ENCODE peak calls at places on chromosomes 2 and 18, in six cellular contexts. Y, E, J, M, K and W are unnamed samples.

GRCh38 chr2:86616502-86616901 is 7.2 kb downstream of the RNF103 start:
- DNase-seq in K (no peak), Y (no peak), M (no peak), E (no peak), J (no peak), W (no peak)

GRCh38 chr2:219440388-219441256 is 6.0 kb downstream of the SPEG start:
- DNase-seq in E (no peak), J (no peak), K (peak; percentile 36), Y (no peak), M (no peak), W (peak; percentile 35)

GRCh38 chr2:151760139-151760650 is 25.9 kb upstream of the NEB start:
- DNase-seq in J (no peak), Y (no peak), K (peak; percentile 53), E (no peak), M (no peak), W (no peak)

GRCh38 chr2:79393806-79394484 is 118.9 kb upstream of the CTNNA2 start:
- DNase-seq in E (no peak), M (no peak), J (no peak), Y (no peak), K (peak; percentile 4), W (no peak)

GRCh38 chr2:105775809-105776559 is 31.3 kb downstream of the NCK2 start:
- DNase-seq in K (no peak), E (no peak), Y (no peak), M (no peak), J (no peak), W (no peak)

GRCh38 chr2:64978514-64979268 is 10.5 kb upstream of the SLC1A4 start:
- DNase-seq in E (no peak), M (no peak), J (peak; percentile 41), Y (no peak), K (peak; percentile 68), W (no peak)

GRCh38 chr18:56021136-56021813 is 433.3 kb upstream of the TCF4 start:
- DNase-seq in E (no peak), M (no peak), J (no peak), Y (no peak), K (no peak), W (no peak)

GRCh38 chr2:240997141-240997855 is 1.1 kb upstream of the SNED1 start:
- DNase-seq in Y (no peak), J (no peak), M (peak; percentile 33), E (peak; percentile 21), K (no peak), W (no peak)

GRCh38 chr2:60331106-60331809 is 222.2 kb downstream of the BCL11A start:
- DNase-seq in E (no peak), Y (no peak), K (no peak), J (no peak), M (no peak), W (peak; percentile 40)

DNA sequence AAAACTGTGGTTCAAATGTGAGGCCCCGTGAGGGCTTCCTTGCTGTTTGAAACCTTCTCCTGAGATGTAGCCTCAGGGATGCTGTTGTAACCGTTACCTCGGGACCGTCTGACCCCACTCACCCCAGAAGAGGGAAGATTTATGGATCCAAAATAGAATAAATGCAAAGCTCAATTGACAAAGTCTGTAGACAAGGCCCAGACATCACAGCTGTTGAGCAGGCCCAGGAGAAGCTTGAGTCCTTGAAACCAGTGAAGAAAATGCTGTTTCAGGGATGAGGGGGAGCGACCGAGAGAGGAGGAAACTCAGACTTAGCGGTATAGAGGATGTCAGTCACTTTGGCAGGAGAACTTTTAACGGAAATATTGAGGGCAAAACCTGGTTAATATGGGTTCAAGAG is 76.8 kb upstream of the RBM44 start:
- DNase-seq in M (no peak), E (peak; percentile 10), Y (no peak), J (no peak), K (no peak), W (no peak)
- H3K27ac ChIP-seq in M (no peak overlapping the region), E (no peak overlapping the region), Y (peak overlapping the region; percentile 3), J (no peak overlapping the region), K (peak overlapping the region; percentile 95), W (no peak overlapping the region)

GRCh38 chr2:11678306-11678960 is 8.4 kb upstream of the NTSR2 start:
- DNase-seq in E (no peak), J (no peak), K (no peak), Y (no peak), M (no peak), W (no peak)

GRCh38 chr2:11679491-11680130 is 9.6 kb upstream of the NTSR2 start:
- DNase-seq in Y (no peak), M (no peak), K (no peak), J (no peak), E (no peak), W (no peak)

GRCh38 chr2:11677146-11678055 is 7.4 kb upstream of the NTSR2 start:
- DNase-seq in J (no peak), K (no peak), E (no peak), M (no peak), Y (no peak), W (no peak)

GRCh38 chr2:11680181-11680900 is 10.3 kb upstream of the NTSR2 start:
- DNase-seq in E (no peak), Y (no peak), J (no peak), K (no peak), M (peak; percentile 44), W (no peak)

DNA sequence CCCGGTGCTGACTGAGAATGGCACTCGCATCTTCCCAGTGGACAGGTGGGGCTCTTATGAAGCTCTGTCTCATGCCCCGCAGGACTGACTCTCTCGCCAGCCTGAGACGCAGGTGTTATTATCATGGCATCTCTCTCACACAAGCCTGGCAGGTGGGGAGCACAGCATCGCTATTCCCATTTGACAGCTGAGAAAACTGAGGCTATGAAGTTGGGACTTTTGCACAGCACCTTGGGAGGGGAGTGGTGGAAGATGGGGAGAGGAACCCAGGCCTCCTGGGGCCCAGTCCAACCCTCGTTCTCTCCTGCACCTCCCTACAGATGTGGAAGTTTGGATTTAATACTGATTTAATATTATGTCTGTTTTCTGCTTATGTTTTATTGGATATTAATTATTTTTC is 9.0 kb upstream of the NTSR2 start:
- DNase-seq in J (peak; percentile 30), M (no peak), K (no peak), Y (no peak), E (no peak), W (no peak)
- H3K4me1 ChIP-seq in J (peaks cover 4% of the 10 kb centered on the region), M (peaks cover 31% of the 10 kb centered on the region), K (peaks cover 6% of the 10 kb centered on the region), Y (peaks cover 5% of the 10 kb centered on the region), E (no peaks in the 10 kb centered on the region), W (no peaks in the 10 kb centered on the region)

DNA sequence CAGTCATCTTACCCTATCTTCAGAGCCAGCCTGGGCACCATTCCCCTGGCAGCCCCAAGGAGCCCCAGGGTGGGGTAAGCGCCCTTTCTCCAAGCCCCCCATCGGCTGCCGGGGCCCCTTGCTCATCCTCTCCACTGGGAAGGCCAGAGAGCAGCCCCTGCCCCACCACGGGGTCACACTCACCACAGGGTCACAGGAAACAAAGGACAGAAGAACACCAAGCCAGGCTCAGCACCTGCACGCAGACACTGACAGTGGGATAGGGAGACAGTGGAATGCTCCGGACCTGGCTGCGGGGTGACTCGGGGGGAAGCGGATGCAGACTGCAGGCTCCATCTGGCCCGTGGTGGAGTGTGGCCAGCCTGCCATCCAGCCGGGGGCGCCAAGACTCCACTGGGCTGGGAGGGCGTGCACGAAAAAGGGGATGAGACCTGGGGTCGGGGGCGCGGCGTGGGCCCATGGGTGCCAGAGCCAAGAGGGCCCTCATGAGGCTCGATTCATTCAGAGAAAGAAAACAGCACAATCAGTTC is 21.1 kb downstream of the HDAC4 start:
- DNase-seq in J (no peak), Y (no peak), E (no peak), K (no peak), M (no peak), W (no peak)
- TF ChIP-seq CTCF in J (no peak), Y (no peak), E (no peak), K (no peak), M (no peak), W (peak; percentile 20)

GRCh38 chr18:58205087-58205779 is 161.2 kb downstream of the NEDD4L start:
- DNase-seq in M (no peak), J (no peak), Y (no peak), K (peak; percentile 87), E (no peak), W (no peak)
- H3K27ac ChIP-seq in M (no peak overlapping the region), J (no peak overlapping the region), Y (no peak overlapping the region), K (peak overlapping the region; percentile 44), E (no peak overlapping the region), W (no peak overlapping the region)

GRCh38 chr18:50653402-50654093 is 93.7 kb downstream of the MAPK4 start:
- DNase-seq in Y (no peak), K (no peak), J (no peak), M (no peak), E (no peak), W (no peak)
- H3K4me1 ChIP-seq in Y (peaks cover 25% of the 10 kb centered on the region), K (no peaks in the 10 kb centered on the region), J (no peaks in the 10 kb centered on the region), M (no peaks in the 10 kb centered on the region), E (no peaks in the 10 kb centered on the region), W (no peaks in the 10 kb centered on the region)

GRCh38 chr2:25608718-25609117 is 64.7 kb downstream of the DTNB start:
- DNase-seq in Y (no peak), E (no peak), J (no peak), K (no peak), M (no peak), W (no peak)
- TF ChIP-seq CTCF in Y (no peak), E (no peak), J (no peak), K (no peak), M (no peak), W (no peak)

DNA sequence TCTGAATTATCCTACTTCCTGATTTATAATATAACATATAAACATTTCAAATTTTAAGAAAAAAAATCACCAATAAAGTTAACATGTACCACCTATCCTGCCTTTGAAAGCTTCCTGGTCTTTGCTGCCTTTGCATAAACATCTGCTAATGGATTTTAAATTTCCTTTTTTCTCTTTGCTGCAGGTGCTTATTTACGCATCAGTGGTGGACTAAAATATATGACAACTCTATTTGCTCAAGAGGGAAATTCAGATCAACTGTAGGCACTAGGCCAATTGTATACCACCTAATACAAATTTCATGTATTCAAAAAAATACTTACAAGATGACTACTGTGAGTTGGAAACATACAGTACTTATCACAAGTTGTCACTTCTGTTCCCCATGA is 57.2 kb downstream of the RAD51AP2 start:
- DNase-seq in M (no peak), K (no peak), J (no peak), Y (no peak), E (no peak), W (no peak)
- H3K27ac ChIP-seq in M (no peak overlapping the region), K (no peak overlapping the region), J (no peak overlapping the region), Y (no peak overlapping the region), E (no peak overlapping the region), W (no peak overlapping the region)